ENCODE peak calls at places on chromosomes 3 and 15, in eight cellular contexts. P is IMR-90, C is HCT116, S is heart left ventricle, X is HepG2, O is H1, J is body of pancreas, V is ovary. G is an unnamed sample.

GRCh38 chr3:42306499-42306898 is 40.5 kb upstream of the CCK start:
- DNase-seq in C (no peak), P (no peak), J (no peak), X (no peak), S (no peak), V (no peak), O (no peak), G (no peak)

GRCh38 chr3:195150194-195151118 is 120.5 kb downstream of the XXYLT1 start:
- DNase-seq in P (peak), X (no peak), O (peak), S (peak), V (peak), C (no peak), J (peak), G (peak)

GRCh38 chr3:150581174-150581573 is 21.9 kb upstream of the SELENOT start:
- DNase-seq in S (no peak), J (no peak), X (no peak), O (no peak), V (no peak), C (no peak), P (no peak), G (no peak)

GRCh38 chr3:134249935-134250716 is 533 bp downstream of the RYK start:
- DNase-seq in J (peak), C (no peak), S (peak), X (peak), V (peak), P (peak), O (no peak), G (peak)

GRCh38 chr3:20511863-20512262 is 325.9 kb upstream of the SGO1 start:
- DNase-seq in X (peak), O (peak), V (no peak), S (no peak), P (peak), C (no peak), J (no peak), G (peak)

GRCh38 chr15:72491768-72492167 is 17.6 kb downstream of the ARIH1 start:
- DNase-seq in S (no peak), O (no peak), X (no peak), J (no peak), C (no peak), V (no peak), P (peak), G (no peak)

GRCh38 chr15:81363713-81364112 is 10.3 kb downstream of the TMC3 start:
- DNase-seq in X (no peak), J (no peak), S (no peak), O (no peak), P (no peak), C (no peak), V (no peak), G (no peak)

GRCh38 chr3:75295013-75295412 is 369.1 kb upstream of the FRG2C start:
- DNase-seq in J (peak), V (no peak), O (no peak), X (no peak), C (no peak), S (no peak), P (no peak), G (no peak)

GRCh38 chr3:177665122-177665808 is 468.0 kb upstream of the TBL1XR1 start:
- DNase-seq in O (no peak), S (no peak), J (no peak), C (no peak), X (no peak), V (no peak), P (peak), G (no peak)

GRCh38 chr3:38151667-38152265 is 13.3 kb downstream of the MYD88 start:
- DNase-seq in P (no peak), X (no peak), O (no peak), C (no peak), J (no peak), V (no peak), S (no peak), G (peak)

GRCh38 chr3:111084911-111085310 is 13.3 kb downstream of the NECTIN3 start:
- DNase-seq in P (no peak), O (no peak), V (no peak), J (no peak), S (no peak), X (no peak), C (no peak), G (no peak)

GRCh38 chr15:68354923-68355322 is 77.0 kb downstream of the ITGA11 start:
- DNase-seq in C (peak), J (no peak), V (peak), S (no peak), O (no peak), P (peak), X (peak), G (no peak)

GRCh38 chr3:29618395-29619291 is 337.8 kb downstream of the RBMS3 start:
- DNase-seq in S (no peak), P (peak), X (no peak), J (no peak), V (peak), O (no peak), C (no peak), G (no peak)

GRCh38 chr3:138389841-138390581 is 41.6 kb downstream of the MRAS start:
- DNase-seq in P (peak), X (peak), C (peak), J (no peak), V (peak), S (peak), O (no peak), G (no peak)

GRCh38 chr3:72152551-72153476 is 367.9 kb upstream of the PROK2 start:
- DNase-seq in V (peak), C (peak), J (peak), O (no peak), P (peak), S (peak), X (peak), G (no peak)

GRCh38 chr3:124799676-124800075 is 69.4 kb downstream of the UMPS start:
- DNase-seq in V (no peak), O (no peak), P (no peak), J (no peak), C (no peak), S (no peak), X (no peak), G (no peak)

GRCh38 chr3:48962939-48963338 is 27.1 kb upstream of the P4HTM start:
- DNase-seq in C (no peak), V (no peak), S (no peak), J (no peak), O (no peak), P (no peak), X (no peak), G (no peak)

GRCh38 chr3:55622116-55622515 is 135.0 kb upstream of the WNT5A start:
- DNase-seq in V (no peak), J (no peak), C (no peak), P (peak), X (no peak), S (no peak), O (no peak), G (no peak)

GRCh38 chr3:42102569-42102968 is 11.4 kb downstream of the TRAK1 start:
- DNase-seq in P (no peak), J (no peak), S (no peak), C (no peak), X (peak), V (no peak), O (no peak), G (no peak)

GRCh38 chr3:114651555-114651954 is 357.7 kb downstream of the TIGIT start:
- DNase-seq in V (peak), X (no peak), S (no peak), C (no peak), P (no peak), J (no peak), O (no peak), G (no peak)

GRCh38 chr3:171345112-171345843 is 114.9 kb downstream of the TNIK start:
- DNase-seq in O (no peak), C (no peak), V (no peak), P (no peak), X (no peak), J (no peak), S (no peak), G (no peak)

GRCh38 chr3:25982756-25983155 is 192.9 kb downstream of the OXSM start:
- DNase-seq in J (no peak), S (no peak), V (no peak), P (no peak), C (no peak), O (no peak), X (no peak), G (no peak)
- TF ChIP-seq POLR2A in J (no peak), S (no peak), V (no peak), P (no peak), C (no peak), O (no peak), X (no peak), G (no peak)

GRCh38 chr15:33778911-33779310 is 189.4 kb upstream of the CHRM5 start:
- DNase-seq in S (no peak), P (no peak), J (no peak), O (no peak), V (no peak), X (no peak), C (no peak), G (no peak)

DNA sequence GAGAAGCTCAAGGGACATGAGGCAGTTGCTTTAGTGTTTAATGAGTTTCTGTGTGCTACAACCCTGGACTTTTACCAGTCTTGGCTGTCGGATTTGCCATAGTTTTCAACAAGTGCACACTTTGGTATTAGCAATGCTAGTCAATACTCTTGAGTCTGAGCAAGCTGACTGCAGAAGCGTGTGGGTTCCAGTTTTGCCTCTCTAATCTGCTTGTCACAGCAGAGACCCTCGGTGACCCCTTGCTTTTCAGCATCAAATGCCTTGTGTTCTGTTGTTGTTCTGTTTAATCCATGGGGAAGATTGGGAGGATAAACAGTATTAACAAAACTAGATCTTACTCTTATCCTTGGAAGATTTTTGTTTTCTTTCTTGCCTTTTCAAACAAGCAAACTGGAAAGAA is 194.3 kb upstream of the CHRM5 start:
- DNase-seq in S (no peak), V (no peak), C (no peak), J (no peak), P (no peak), O (no peak), X (no peak), G (no peak)
- TF ChIP-seq POLR2A in S (no peak), V (no peak), C (no peak), J (no peak), P (no peak), O (no peak), X (no peak), G (no peak)

GRCh38 chr15:89121414-89121813 is 33.2 kb downstream of the ABHD2 start:
- DNase-seq in J (peak), X (peak), V (no peak), C (no peak), S (no peak), O (no peak), P (no peak), G (no peak)
- TF ChIP-seq POLR2A in J (peak), X (no peak), V (no peak), C (no peak), S (no peak), O (no peak), P (no peak), G (no peak)

GRCh38 chr15:40106203-40107161 is 2.2 kb downstream of the BMF start:
- DNase-seq in O (no peak), C (no peak), S (peak), J (peak), P (peak), V (peak), X (peak), G (peak)
- TF ChIP-seq POLR2A in O (no peak), C (no peak), S (no peak), J (peak), P (no peak), V (no peak), X (peak), G (no peak)

DNA sequence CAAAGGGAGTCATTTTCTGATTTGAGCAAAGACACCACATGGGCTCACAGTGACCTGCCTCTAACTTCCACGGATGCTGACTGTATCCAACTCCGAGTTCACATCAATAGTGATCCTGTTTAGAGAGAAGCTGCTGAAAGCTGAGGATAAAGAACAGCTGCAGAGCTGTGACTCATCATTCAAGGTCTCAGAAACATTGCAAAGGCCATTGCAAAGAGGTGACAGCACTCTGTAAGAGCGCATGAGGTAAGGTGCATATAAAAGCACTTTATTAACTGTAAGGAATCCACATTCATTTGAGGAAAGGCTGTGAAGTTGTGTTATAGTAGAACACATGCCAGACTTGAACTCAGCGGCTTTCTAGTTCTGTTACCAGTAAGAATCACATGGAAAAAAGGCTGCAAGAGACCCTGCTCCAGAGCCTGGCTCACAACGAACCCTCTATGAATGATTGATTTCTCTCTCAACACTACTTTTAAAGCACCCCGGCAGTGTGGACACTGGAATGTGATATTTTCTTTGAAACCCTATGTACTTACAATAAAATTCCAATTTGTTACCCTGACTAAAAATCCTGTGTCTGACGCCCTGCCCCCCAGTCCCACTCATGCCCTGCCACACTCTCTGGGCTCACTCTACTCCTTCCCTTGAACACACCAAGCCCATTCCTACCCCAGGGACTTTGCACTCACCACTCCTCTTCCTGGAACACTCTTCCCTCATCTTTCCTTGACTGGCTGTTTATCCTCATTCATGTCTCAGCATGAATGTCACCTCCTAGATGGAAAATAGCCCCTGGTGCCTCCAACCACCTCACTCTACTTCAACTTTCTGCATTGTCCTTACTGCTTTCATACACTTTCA is 111.2 kb downstream of the LSM3 start:
- DNase-seq in P (peak), S (no peak), O (no peak), X (peak), J (no peak), C (no peak), V (peak), G (no peak)
- TF ChIP-seq POLR2A in P (no peak), S (peak), O (no peak), X (no peak), J (no peak), C (no peak), V (no peak), G (no peak)

GRCh38 chr3:149376728-149377407 is 581 bp downstream of the TM4SF1 start:
- DNase-seq in O (no peak), C (no peak), J (peak), P (peak), S (no peak), V (peak), X (no peak), G (no peak)

GRCh38 chr3:149378420-149379388 is 1.3 kb upstream of the TM4SF1 start:
- DNase-seq in S (no peak), P (no peak), O (no peak), J (no peak), C (no peak), V (no peak), X (no peak), G (no peak)

GRCh38 chr3:149375824-149376196 is 1.6 kb downstream of the TM4SF1 start:
- DNase-seq in S (no peak), V (no peak), P (no peak), O (no peak), X (no peak), C (no peak), J (no peak), G (no peak)

GRCh38 chr3:149375164-149375823 is 2.2 kb downstream of the TM4SF1 start:
- DNase-seq in V (no peak), C (no peak), S (no peak), J (no peak), P (peak), O (no peak), X (no peak), G (no peak)

GRCh38 chr3:149377408-149378111 is at the start of gene TM4SF1:
- DNase-seq in P (peak), V (peak), O (no peak), X (peak), J (peak), S (peak), C (no peak), G (no peak)
- TF ChIP-seq POLR2A in P (peak), V (no peak), O (no peak), X (peak), J (peak), S (peak), C (no peak), G (no peak)

GRCh38 chr15:65029736-65030208 is 333 bp upstream of the MTFMT start:
- DNase-seq in J (no peak), V (no peak), O (no peak), S (no peak), P (no peak), C (no peak), X (no peak), G (no peak)

GRCh38 chr15:65027593-65027992 is 1.8 kb downstream of the MTFMT start:
- DNase-seq in C (no peak), J (no peak), V (no peak), P (no peak), O (no peak), X (no peak), S (no peak), G (no peak)

GRCh38 chr15:65026756-65027155 is 2.7 kb downstream of the MTFMT start:
- DNase-seq in J (no peak), V (no peak), C (no peak), O (no peak), P (no peak), X (no peak), S (no peak), G (no peak)

GRCh38 chr15:65028338-65028737 is 1.1 kb downstream of the MTFMT start:
- DNase-seq in V (no peak), P (no peak), O (no peak), X (no peak), S (no peak), J (no peak), C (no peak), G (peak)

DNA sequence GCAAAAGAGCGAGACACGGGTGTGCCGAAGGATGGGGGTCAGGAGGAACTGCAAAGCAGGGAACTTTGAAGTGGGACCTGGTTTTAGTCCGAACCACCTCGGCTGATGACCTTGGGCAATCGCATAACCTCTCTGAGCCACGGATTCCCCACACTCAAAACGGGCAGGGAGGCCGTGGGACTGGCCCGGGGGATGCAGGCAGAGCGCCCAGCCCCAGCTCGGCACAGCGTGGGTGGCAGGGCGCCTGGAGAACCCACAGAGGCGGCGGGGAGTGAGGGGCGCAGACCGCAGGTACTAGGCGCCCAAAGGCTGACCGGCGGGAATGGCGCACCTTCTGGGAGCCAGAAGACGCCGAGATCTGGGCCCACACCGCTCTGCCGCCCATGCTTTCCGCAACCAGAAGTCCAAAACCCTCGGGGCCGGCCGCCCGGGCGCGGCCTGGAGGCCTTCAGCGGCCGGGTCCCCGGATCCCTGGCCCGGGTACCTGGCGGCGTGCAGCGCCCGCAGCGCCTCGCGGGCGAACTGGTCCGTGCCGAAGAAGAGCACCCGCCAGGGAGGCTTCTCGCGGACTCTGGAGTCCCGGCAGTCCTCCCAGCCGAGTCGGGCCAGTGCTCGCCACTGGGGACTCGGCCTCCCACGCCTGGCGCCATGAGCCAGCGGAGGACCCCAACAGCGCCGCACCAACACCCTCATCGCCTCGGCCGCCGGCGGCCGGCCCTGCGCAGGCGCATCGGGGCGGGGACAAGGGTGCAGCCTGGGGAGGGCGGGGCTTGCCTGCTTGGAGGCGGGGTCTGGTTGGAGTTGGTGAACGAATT is at the start of gene MTFMT:
- DNase-seq in O (no peak), J (peak), P (peak), V (peak), X (peak), S (peak), C (peak), G (peak)
- TF ChIP-seq POLR2A in O (peak), J (peak), P (peak), V (peak), X (peak), S (peak), C (peak), G (peak)

DNA sequence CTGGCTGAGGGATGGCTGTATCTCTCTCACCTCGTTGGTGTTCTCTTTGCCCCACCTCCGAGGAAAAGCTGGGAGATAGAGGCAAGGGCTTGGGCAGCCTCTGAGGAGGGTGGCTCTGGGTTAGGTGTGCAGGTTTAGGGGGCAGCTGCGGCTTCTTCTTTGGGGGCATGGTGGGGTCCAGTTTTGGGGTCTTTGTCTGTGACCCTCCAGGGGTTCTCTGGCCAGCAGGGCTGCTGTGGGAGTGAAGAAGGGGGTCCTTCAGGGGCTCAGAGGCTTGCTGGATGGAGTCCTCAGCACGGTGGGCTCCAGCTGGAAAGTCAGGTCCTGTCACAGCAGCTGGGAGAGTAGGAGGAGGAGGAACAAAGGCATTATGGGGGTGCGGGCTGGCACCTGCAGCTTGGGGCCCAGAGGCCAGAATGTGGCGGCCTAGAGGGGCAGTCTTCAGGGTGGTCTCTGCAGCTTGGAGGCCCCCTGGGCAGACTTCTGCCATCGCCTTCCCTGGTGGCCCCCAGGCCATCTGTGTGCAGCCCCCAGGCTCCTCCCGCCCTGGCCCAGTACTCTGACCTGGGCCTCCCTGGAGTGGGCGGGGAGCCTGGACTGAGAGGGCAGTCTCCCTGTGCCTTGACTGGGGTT is 7.0 kb downstream of the XIRP1 start:
- DNase-seq in C (no peak), S (no peak), O (no peak), V (no peak), J (no peak), X (no peak), P (no peak), G (no peak)
- TF ChIP-seq POLR2A in C (no peak), S (no peak), O (no peak), V (no peak), J (no peak), X (no peak), P (no peak), G (no peak)

GRCh38 chr3:52532838-52533622 is 627 bp downstream of the NT5DC2 start:
- DNase-seq in C (no peak), S (peak), O (no peak), P (no peak), X (no peak), V (peak), J (peak), G (peak)

GRCh38 chr3:52530918-52531635 is 2.6 kb downstream of the NT5DC2 start:
- DNase-seq in P (no peak), C (no peak), S (peak), O (no peak), J (no peak), X (no peak), V (peak), G (no peak)

GRCh38 chr3:52533623-52534280 is at the start of gene NT5DC2:
- DNase-seq in V (peak), P (peak), X (peak), S (peak), O (no peak), J (peak), C (no peak), G (peak)

GRCh38 chr3:52531636-52532516 is 1.8 kb downstream of the NT5DC2 start:
- DNase-seq in O (no peak), J (no peak), X (no peak), C (no peak), S (peak), V (peak), P (no peak), G (no peak)

GRCh38 chr3:52532517-52532837 is 1.2 kb downstream of the NT5DC2 start:
- DNase-seq in S (peak), X (peak), O (no peak), C (no peak), V (no peak), P (peak), J (no peak), G (peak)
- TF ChIP-seq POLR2A in S (no peak), X (no peak), O (no peak), C (no peak), V (no peak), P (no peak), J (no peak), G (peak)

G was measured in erythroblast.